ENCODE peak calls at places on chromosomes 12 and 14, in four cellular contexts. I, V, G and B are unnamed samples.

GRCh38 chr14:86943391-86944365 is 1049.3 kb downstream of the GALC start:
- DNase-seq in G (no peak), V (no peak), I (no peak), B (no peak)

GRCh38 chr12:131135786-131136538 is 182.3 kb downstream of the ADGRD1 start:
- DNase-seq in V (no peak), I (no peak), G (no peak), B (no peak)

GRCh38 chr12:100919116-100919515 is 124.5 kb downstream of the ANO4 start:
- DNase-seq in I (no peak), G (no peak), V (no peak), B (no peak)

GRCh38 chr12:49294086-49294803 is 702 bp upstream of the PRPH start:
- DNase-seq in I (peak; percentile 42), V (no peak), G (no peak), B (no peak)

GRCh38 chr14:74239848-74240793 is 872 bp downstream of the VSX2 start:
- DNase-seq in G (no peak), V (no peak), I (peak; percentile 47), B (no peak)

GRCh38 chr12:29316772-29317171 is 64.2 kb downstream of the ERGIC2 start:
- DNase-seq in I (peak; percentile 29), G (no peak), V (no peak), B (peak; percentile 17)

GRCh38 chr12:131615316-131616053 is 95.4 kb upstream of the SFSWAP start:
- DNase-seq in V (no peak), I (no peak), G (no peak), B (no peak)

GRCh38 chr14:50173891-50174290 is 57.5 kb downstream of the SOS2 start:
- DNase-seq in G (no peak), I (no peak), V (no peak), B (no peak)

GRCh38 chr12:89965993-89966392 is 257.4 kb upstream of the ATP2B1 start:
- DNase-seq in G (no peak), V (no peak), I (no peak), B (no peak)

GRCh38 chr14:74290415-74290814 is 12.3 kb downstream of the ABCD4 start:
- DNase-seq in I (peak; percentile 55), G (no peak), V (no peak), B (no peak)

GRCh38 chr14:63266106-63266505 is 52.6 kb downstream of the GPHB5 start:
- DNase-seq in G (no peak), I (no peak), V (no peak), B (no peak)

GRCh38 chr12:131049569-131050339 is 96.0 kb downstream of the ADGRD1 start:
- DNase-seq in V (no peak), G (no peak), I (no peak), B (no peak)

GRCh38 chr12:52730793-52731192 is 27.5 kb upstream of the KRT77 start:
- DNase-seq in I (no peak), V (no peak), G (no peak), B (no peak)

GRCh38 chr12:27434673-27435565 is 11.6 kb upstream of the SMCO2 start:
- DNase-seq in I (peak; percentile 17), V (no peak), G (no peak), B (peak; percentile 19)

GRCh38 chr12:30696486-30696885 is 817 bp upstream of the IPO8 start:
- DNase-seq in G (no peak), V (no peak), I (peak; percentile 17), B (no peak)

GRCh38 chr12:94725375-94726168 is 75.2 kb upstream of the TMCC3 start:
- DNase-seq in I (peak; percentile 77), V (no peak), G (no peak), B (peak; percentile 44)

GRCh38 chr14:89956294-89957009 is 725 bp downstream of the TDP1 start:
- DNase-seq in G (peak; percentile 54), I (peak; percentile 72), V (peak; percentile 14), B (peak; percentile 38)

GRCh38 chr12:119328111-119328510 is 6.4 kb upstream of the CCDC60 start:
- DNase-seq in V (no peak), I (peak; percentile 63), G (no peak), B (peak; percentile 48)

GRCh38 chr14:101075025-101075800 is 171.7 kb upstream of the RTL1 start:
- DNase-seq in G (peak; percentile 22), V (peak; percentile 6), I (no peak), B (no peak)

GRCh38 chr12:87960557-87960956 is 68.6 kb downstream of the C12orf50 start:
- DNase-seq in I (no peak), V (no peak), G (no peak), B (no peak)

GRCh38 chr12:43480591-43480990 is 71.4 kb downstream of the ADAMTS20 start:
- DNase-seq in V (no peak), I (no peak), G (no peak), B (no peak)

GRCh38 chr14:46550836-46551235 is 100.7 kb downstream of the RPL10L start:
- DNase-seq in I (no peak), G (no peak), V (no peak), B (no peak)

GRCh38 chr14:33475623-33476022 is 475.3 kb downstream of the EGLN3 start:
- DNase-seq in G (no peak), V (peak; percentile 44), I (peak; percentile 95), B (peak; percentile 44)

GRCh38 chr12:996881-997280 is 5.9 kb downstream of the ERC1 start:
- DNase-seq in V (no peak), G (no peak), I (no peak), B (no peak)

GRCh38 chr14:37824936-37825698 is 229.7 kb downstream of the TTC6 start:
- DNase-seq in V (no peak), I (no peak), G (no peak), B (no peak)

GRCh38 chr12:115172521-115172920 is 488.5 kb upstream of the TBX3 start:
- DNase-seq in V (no peak), G (no peak), I (no peak), B (no peak)

GRCh38 chr14:70359076-70359424 is 433 bp downstream of the COX16 start:
- DNase-seq in V (no peak), I (no peak), G (no peak), B (no peak)

GRCh38 chr12:127809236-127809635 is 457.7 kb upstream of the TMEM132C start:
- DNase-seq in G (no peak), V (no peak), I (no peak), B (no peak)

GRCh38 chr12:123063535-123063934 is 83.1 kb downstream of the ARL6IP4 start:
- DNase-seq in I (peak; percentile 77), V (no peak), G (no peak), B (no peak)

GRCh38 chr12:115224031-115224430 is 540.1 kb upstream of the TBX3 start:
- DNase-seq in G (no peak), I (peak; percentile 68), V (no peak), B (peak; percentile 49)

GRCh38 chr12:49060237-49061156 is at the start of gene KMT2D:
- DNase-seq in V (peak; percentile 85), G (peak; percentile 90), I (peak; percentile 98), B (peak; percentile 95)

GRCh38 chr12:7188557-7189397 is 709 bp upstream of the PEX5 start:
- DNase-seq in G (peak; percentile 77), V (peak; percentile 66), I (peak; percentile 85), B (peak; percentile 83)

DNA sequence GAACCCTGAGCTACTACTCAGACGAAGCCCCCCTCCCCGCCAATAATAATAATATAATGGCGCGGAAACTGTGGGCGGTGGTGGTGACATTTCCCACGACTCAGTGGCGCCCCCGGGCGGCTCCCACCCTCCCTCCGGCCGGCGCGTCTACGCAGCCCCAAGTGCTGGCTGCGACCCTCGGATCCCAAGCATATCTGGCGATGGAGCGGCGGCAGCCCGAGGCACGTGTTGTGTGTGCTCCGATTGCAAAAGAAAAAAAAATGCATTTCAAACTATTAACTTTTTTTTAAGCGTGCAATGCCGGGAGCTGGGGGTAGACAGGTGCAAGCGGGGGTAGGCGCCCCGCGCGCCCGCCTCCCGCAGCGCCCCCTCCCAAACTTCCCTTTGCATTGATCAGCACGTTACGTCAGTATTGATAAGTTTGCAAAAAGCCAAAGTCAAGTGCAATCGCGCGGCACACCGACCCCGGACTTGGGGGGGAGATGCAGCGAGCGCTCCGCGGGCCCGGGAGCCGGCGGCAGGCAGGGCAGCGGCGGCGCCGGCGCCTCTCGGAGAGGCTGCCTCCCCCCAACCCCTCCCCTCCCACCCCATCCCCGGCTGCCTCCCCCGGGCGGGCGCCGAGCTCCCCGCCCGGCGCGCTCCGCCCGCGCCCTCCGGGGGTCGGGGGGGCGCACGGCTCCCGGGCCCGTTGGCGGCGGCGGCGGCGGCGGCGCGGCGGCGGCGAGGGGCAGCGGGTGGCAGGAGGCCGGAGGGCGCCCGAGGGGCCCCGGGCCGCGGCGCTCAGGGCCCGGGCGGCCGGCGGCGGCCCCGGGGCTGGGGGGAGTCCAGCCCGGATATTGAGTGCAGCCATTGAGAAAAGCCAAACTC is 113.1 kb upstream of the MYL2 start:
- DNase-seq in V (peak; percentile 39), G (no peak), I (peak; percentile 72), B (no peak)
- TF ChIP-seq CTCF in V (peak; percentile 77), G (no peak), I (peak; percentile 82), B (no peak)

DNA sequence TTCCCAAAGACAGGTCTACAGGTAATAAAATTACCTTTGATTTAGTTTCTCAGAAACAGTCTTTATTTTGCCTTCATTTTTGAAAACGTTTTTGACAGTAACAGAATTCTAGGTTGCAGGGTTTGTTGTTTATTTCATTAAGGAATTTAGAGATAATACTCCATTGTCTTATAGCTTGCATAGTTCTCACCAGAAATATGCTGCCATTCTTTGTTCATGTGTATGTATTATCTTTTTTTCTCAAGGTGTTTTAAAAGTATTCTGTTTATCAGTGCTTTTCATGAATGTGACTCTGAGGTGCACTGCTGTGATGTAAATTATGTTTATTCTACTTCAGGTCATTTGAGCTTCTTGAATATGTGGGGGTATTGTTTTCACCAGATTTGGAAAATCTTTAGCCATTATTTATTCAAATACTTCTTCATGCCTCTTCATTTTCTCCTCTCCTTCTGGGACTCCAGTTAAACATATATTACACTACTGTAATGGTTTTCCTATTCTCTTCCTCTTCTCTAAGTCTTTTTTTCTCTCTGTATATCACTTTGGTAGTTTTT is 32.7 kb downstream of the ZNF605 start:
- DNase-seq in I (no peak), V (no peak), G (no peak), B (no peak)
- TF ChIP-seq CTCF in I (no peak), V (no peak), G (no peak), B (no peak)

GRCh38 chr12:130041983-130042812 is 120.1 kb upstream of the FZD10 start:
- DNase-seq in I (peak; percentile 82), G (peak; percentile 42), V (peak; percentile 85), B (no peak)
- TF ChIP-seq CTCF in I (peak; percentile 93), G (peak; percentile 52), V (peak; percentile 99), B (peak; percentile 34)

GRCh38 chr12:96237465-96238077 is 43.4 kb downstream of the ELK3 start:
- DNase-seq in G (no peak), V (no peak), I (no peak), B (no peak)

GRCh38 chr12:96234591-96235496 is 40.7 kb downstream of the ELK3 start:
- DNase-seq in V (no peak), I (no peak), G (no peak), B (no peak)

GRCh38 chr12:96235497-96235826 is 41.3 kb downstream of the ELK3 start:
- DNase-seq in I (no peak), G (no peak), V (no peak), B (no peak)

GRCh38 chr12:96237035-96237434 is 42.9 kb downstream of the ELK3 start:
- DNase-seq in I (no peak), G (no peak), V (no peak), B (no peak)

DNA sequence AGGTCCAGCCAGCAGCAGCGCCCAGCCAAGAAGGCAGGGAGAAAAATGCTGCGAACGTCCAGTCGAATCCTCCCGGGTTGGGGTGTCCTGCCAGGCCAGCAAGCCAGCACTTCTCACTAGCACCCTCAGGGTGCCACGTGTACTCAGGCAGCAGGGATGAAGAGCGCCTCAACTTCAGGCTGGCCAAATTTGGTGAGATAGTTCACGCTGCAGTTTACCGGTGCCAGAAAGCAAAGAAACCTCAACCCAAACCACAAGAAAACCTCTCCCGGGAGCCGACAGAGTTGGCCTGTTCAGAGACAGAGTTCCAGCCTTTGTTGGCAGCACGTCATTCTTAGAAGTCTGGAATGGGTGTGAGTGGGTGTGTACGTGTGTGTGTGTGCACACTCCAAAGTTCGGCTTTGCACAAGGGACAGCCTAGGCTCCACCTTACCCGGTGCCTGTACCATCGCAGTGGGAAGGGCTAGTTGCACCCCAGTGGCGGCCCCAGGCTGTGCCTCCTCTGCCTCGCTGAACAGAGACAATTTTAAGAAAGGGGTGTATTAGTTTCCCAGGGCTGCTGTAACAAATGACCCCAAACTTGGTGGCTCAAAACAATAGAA is 42.1 kb downstream of the ELK3 start:
- DNase-seq in V (no peak), I (no peak), G (no peak), B (no peak)
- TF ChIP-seq CTCF in V (no peak), I (no peak), G (no peak), B (no peak)